ENCODE peak calls at places on chromosomes 12 and 14, in ten cellular contexts. One of them, this sample, is unnamed. For H3K4me1, the result is how much of the 10 kb centered on the place peaks cover.

GRCh38 chr12:105671720-105672119 is 341.2 kb downstream of the C12orf75 start:
- DNase-seq in Panc1: no peak
- DNase-seq in A549: no peak
- DNase-seq in upper lobe of right lung: no peak
- DNase-seq in IMR-90: peak
- DNase-seq in right atrium auricular region: no peak
- DNase-seq in astrocyte: peak
- DNase-seq in thyroid gland: no peak
- DNase-seq in Caco-2: no peak
- DNase-seq in ovary: no peak
- DNase-seq in this sample: no peak

GRCh38 chr14:70934084-70934483 is 26.8 kb downstream of the PCNX1 start:
- DNase-seq in Panc1: no peak
- DNase-seq in A549: no peak
- DNase-seq in upper lobe of right lung: no peak
- DNase-seq in IMR-90: peak
- DNase-seq in right atrium auricular region: no peak
- DNase-seq in astrocyte: no peak
- DNase-seq in thyroid gland: no peak
- DNase-seq in Caco-2: no peak
- DNase-seq in ovary: no peak
- DNase-seq in this sample: no peak

GRCh38 chr14:100606687-100607610 is 19.7 kb upstream of the BEGAIN start:
- DNase-seq in Panc1: no peak
- DNase-seq in A549: no peak
- DNase-seq in upper lobe of right lung: peak
- DNase-seq in IMR-90: no peak
- DNase-seq in right atrium auricular region: no peak
- DNase-seq in astrocyte: no peak
- DNase-seq in thyroid gland: no peak
- DNase-seq in Caco-2: no peak
- DNase-seq in ovary: peak
- DNase-seq in this sample: no peak

GRCh38 chr12:49369723-49370145 is 2.5 kb downstream of the SPATS2 start:
- DNase-seq in Panc1: no peak
- DNase-seq in A549: peak
- DNase-seq in upper lobe of right lung: no peak
- DNase-seq in IMR-90: peak
- DNase-seq in right atrium auricular region: no peak
- DNase-seq in astrocyte: peak
- DNase-seq in thyroid gland: peak
- DNase-seq in Caco-2: peak
- DNase-seq in ovary: peak
- DNase-seq in this sample: peak

GRCh38 chr14:43041976-43042375 is 1435.3 kb downstream of the LRFN5 start:
- DNase-seq in Panc1: no peak
- DNase-seq in A549: no peak
- DNase-seq in upper lobe of right lung: no peak
- DNase-seq in IMR-90: no peak
- DNase-seq in right atrium auricular region: no peak
- DNase-seq in astrocyte: no peak
- DNase-seq in thyroid gland: no peak
- DNase-seq in Caco-2: no peak
- DNase-seq in ovary: no peak
- DNase-seq in this sample: no peak

GRCh38 chr12:113075137-113075683 is 18.7 kb downstream of the DTX1 start:
- DNase-seq in Panc1: no peak
- DNase-seq in A549: no peak
- DNase-seq in upper lobe of right lung: no peak
- DNase-seq in IMR-90: no peak
- DNase-seq in right atrium auricular region: no peak
- DNase-seq in astrocyte: no peak
- DNase-seq in thyroid gland: peak
- DNase-seq in Caco-2: no peak
- DNase-seq in ovary: no peak
- DNase-seq in this sample: peak

GRCh38 chr14:76096257-76096656 is 55.5 kb upstream of the GPATCH2L start:
- DNase-seq in Panc1: no peak
- DNase-seq in A549: no peak
- DNase-seq in upper lobe of right lung: no peak
- DNase-seq in IMR-90: no peak
- DNase-seq in right atrium auricular region: no peak
- DNase-seq in astrocyte: no peak
- DNase-seq in thyroid gland: no peak
- DNase-seq in Caco-2: no peak
- DNase-seq in ovary: no peak
- DNase-seq in this sample: no peak

GRCh38 chr12:67709367-67709954 is 60.9 kb downstream of the DYRK2 start:
- DNase-seq in Panc1: no peak
- DNase-seq in A549: no peak
- DNase-seq in upper lobe of right lung: no peak
- DNase-seq in IMR-90: no peak
- DNase-seq in right atrium auricular region: no peak
- DNase-seq in astrocyte: no peak
- DNase-seq in thyroid gland: no peak
- DNase-seq in Caco-2: no peak
- DNase-seq in ovary: no peak
- DNase-seq in this sample: no peak

GRCh38 chr12:78864483-78865296 is at the start of gene SYT1:
- DNase-seq in Panc1: no peak
- DNase-seq in A549: peak
- DNase-seq in upper lobe of right lung: peak
- DNase-seq in IMR-90: peak
- DNase-seq in right atrium auricular region: no peak
- DNase-seq in astrocyte: peak
- DNase-seq in thyroid gland: peak
- DNase-seq in Caco-2: peak
- DNase-seq in ovary: peak
- DNase-seq in this sample: peak

GRCh38 chr14:69755784-69756183 is 11.2 kb upstream of the SRSF5 start:
- DNase-seq in Panc1: no peak
- DNase-seq in A549: no peak
- DNase-seq in upper lobe of right lung: no peak
- DNase-seq in IMR-90: no peak
- DNase-seq in right atrium auricular region: no peak
- DNase-seq in astrocyte: no peak
- DNase-seq in thyroid gland: no peak
- DNase-seq in Caco-2: peak
- DNase-seq in ovary: no peak
- DNase-seq in this sample: peak

GRCh38 chr14:59305836-59306555 is 117.5 kb downstream of the DAAM1 start:
- DNase-seq in Panc1: no peak
- DNase-seq in A549: no peak
- DNase-seq in upper lobe of right lung: no peak
- DNase-seq in IMR-90: peak
- DNase-seq in right atrium auricular region: no peak
- DNase-seq in astrocyte: peak
- DNase-seq in thyroid gland: no peak
- DNase-seq in Caco-2: peak
- DNase-seq in ovary: no peak
- DNase-seq in this sample: no peak

GRCh38 chr12:119075918-119076317 is 94.6 kb downstream of the SRRM4 start:
- DNase-seq in Panc1: no peak
- DNase-seq in A549: no peak
- DNase-seq in upper lobe of right lung: no peak
- DNase-seq in IMR-90: no peak
- DNase-seq in right atrium auricular region: no peak
- DNase-seq in astrocyte: no peak
- DNase-seq in thyroid gland: no peak
- DNase-seq in Caco-2: no peak
- DNase-seq in ovary: no peak
- DNase-seq in this sample: no peak

GRCh38 chr14:56514663-56515371 is 64.8 kb upstream of the TMEM260 start:
- DNase-seq in Panc1: no peak
- DNase-seq in A549: no peak
- DNase-seq in upper lobe of right lung: no peak
- DNase-seq in IMR-90: peak
- DNase-seq in right atrium auricular region: no peak
- DNase-seq in astrocyte: peak
- DNase-seq in thyroid gland: no peak
- DNase-seq in Caco-2: no peak
- DNase-seq in ovary: no peak
- DNase-seq in this sample: no peak

DNA sequence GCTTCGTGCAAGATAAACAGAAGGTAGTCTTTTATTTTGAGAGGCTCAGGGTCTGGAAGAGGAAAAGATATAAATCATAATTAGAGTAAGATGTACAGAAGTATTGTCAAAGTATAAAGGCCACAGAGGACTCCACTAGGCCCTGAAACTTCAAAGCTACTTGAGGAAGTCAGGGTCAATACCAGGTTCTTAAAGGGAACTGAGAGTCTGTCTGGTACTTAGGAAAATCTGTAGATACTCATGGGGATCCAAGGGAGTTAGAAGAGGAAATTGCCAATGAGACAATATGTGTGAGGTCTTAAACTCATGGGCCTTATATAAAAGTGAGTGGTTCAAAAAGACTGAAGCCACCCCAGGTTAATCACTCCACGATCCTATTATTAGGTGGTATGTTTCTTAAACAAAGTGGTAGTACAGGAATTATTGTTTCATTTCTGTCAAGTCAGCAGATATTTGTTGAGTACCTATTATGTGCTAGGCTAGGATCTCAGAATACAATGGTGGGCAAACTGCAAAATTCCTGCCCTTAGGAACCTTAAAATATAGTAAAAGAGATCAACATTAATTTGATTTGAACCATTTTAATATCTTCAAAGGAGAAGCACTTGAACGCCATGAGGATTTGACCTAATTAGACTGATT is 314.6 kb downstream of the ADAMTS20 start:
- DNase-seq in Panc1: no peak
- DNase-seq in A549: no peak
- DNase-seq in upper lobe of right lung: no peak
- DNase-seq in IMR-90: no peak
- DNase-seq in right atrium auricular region: no peak
- DNase-seq in astrocyte: no peak
- DNase-seq in thyroid gland: no peak
- DNase-seq in Caco-2: no peak
- DNase-seq in ovary: no peak
- DNase-seq in this sample: no peak
- H3K4me3 ChIP-seq in Panc1: no peak
- H3K4me3 ChIP-seq in A549: no peak
- H3K4me3 ChIP-seq in upper lobe of right lung: no peak
- H3K4me3 ChIP-seq in IMR-90: no peak
- H3K4me3 ChIP-seq in right atrium auricular region: no peak
- H3K4me3 ChIP-seq in astrocyte: no peak
- H3K4me3 ChIP-seq in thyroid gland: no peak
- H3K4me3 ChIP-seq in Caco-2: no peak
- H3K4me3 ChIP-seq in ovary: no peak
- H3K4me3 ChIP-seq in this sample: no peak

DNA sequence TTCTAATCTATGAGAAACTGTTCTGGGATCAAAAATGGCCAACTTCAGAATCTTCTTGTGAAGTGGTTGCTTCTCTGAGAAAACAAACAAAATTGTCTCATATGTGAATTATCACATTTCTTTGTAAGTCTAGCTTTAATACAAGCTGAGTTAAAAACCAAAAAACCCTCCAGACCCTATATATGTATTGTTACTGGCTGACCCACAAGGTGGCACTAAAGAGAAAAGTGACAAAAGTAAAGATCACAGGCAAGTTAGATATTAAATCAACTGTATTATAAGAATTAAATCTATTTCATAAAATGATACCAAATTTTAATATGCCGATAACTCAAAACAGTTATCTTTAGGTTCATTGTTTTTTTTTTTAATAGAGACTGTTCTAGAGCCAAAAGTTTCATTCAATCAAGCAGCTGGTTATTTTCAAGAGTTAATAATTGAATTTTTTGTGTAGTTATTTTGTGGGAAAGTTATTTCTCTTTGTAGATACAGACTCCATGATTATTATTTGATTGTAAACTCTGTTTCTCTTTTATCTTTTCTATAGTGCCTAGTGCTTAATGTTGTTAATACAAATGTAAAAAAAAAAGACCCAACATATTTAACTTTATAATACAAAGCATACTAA is 7.5 kb upstream of the TRHDE start:
- DNase-seq in Panc1: no peak
- DNase-seq in A549: no peak
- DNase-seq in upper lobe of right lung: no peak
- DNase-seq in IMR-90: peak
- DNase-seq in right atrium auricular region: no peak
- DNase-seq in astrocyte: no peak
- DNase-seq in thyroid gland: no peak
- DNase-seq in Caco-2: peak
- DNase-seq in ovary: no peak
- DNase-seq in this sample: no peak
- TF ChIP-seq CTCF in Panc1: peak
- TF ChIP-seq CTCF in A549: peak
- TF ChIP-seq CTCF in upper lobe of right lung: peak
- TF ChIP-seq CTCF in IMR-90: peak
- TF ChIP-seq CTCF in right atrium auricular region: no peak
- TF ChIP-seq CTCF in astrocyte: peak
- TF ChIP-seq CTCF in thyroid gland: no peak
- TF ChIP-seq CTCF in Caco-2: peak
- TF ChIP-seq CTCF in ovary: no peak
- TF ChIP-seq CTCF in this sample: peak

DNA sequence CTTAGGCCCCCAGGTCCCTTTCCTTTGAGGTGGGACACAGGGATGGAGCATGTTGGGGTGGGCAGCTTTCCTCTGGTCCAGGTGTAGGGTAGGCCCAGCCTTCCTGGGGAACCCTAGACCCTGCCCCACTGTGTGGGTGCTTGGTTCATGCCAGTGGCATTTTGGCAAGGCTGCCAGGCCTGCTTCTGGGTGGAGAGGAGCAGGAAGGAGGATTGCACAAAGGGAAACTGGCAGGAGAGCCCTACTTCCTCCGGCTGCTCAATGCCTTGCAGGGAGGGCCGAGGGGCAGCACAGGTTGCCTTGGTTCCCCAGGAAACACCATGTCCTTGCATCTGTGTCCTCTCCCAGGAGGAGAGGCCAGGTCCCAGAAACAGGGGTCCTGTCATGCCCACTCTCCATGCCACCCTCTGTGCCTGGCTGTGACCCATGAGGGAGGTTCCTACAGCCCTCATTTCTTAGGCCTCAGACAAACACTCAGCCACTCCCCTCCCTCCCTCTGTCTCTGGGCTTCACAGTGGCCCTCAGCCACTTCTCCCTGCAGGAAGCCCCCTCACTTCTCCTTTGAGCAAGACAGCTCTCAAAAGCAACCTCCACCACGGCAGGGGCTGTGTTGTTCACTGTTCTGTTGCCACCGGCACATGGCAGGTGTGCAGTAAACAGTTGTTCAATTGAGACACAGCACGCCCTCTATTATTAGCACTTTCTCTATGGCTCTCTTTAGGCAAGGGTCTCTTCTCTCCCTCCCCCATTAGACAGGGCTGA is 6.8 kb upstream of the KRT80 start:
- DNase-seq in Panc1: no peak
- DNase-seq in A549: no peak
- DNase-seq in upper lobe of right lung: peak
- DNase-seq in IMR-90: no peak
- DNase-seq in right atrium auricular region: no peak
- DNase-seq in astrocyte: no peak
- DNase-seq in thyroid gland: peak
- DNase-seq in Caco-2: no peak
- DNase-seq in ovary: no peak
- DNase-seq in this sample: no peak
- H3K4me1 ChIP-seq in Panc1: half or more
- H3K4me1 ChIP-seq in A549: half or more
- H3K4me1 ChIP-seq in upper lobe of right lung: under half
- H3K4me1 ChIP-seq in IMR-90: under half
- H3K4me1 ChIP-seq in right atrium auricular region: half or more
- H3K4me1 ChIP-seq in astrocyte: under half
- H3K4me1 ChIP-seq in thyroid gland: under half
- H3K4me1 ChIP-seq in Caco-2: under half
- H3K4me1 ChIP-seq in ovary: under half
- H3K4me1 ChIP-seq in this sample: under half

GRCh38 chr12:42504049-42504448 is 85.5 kb downstream of the PRICKLE1 start:
- DNase-seq in Panc1: no peak
- DNase-seq in A549: no peak
- DNase-seq in upper lobe of right lung: no peak
- DNase-seq in IMR-90: peak
- DNase-seq in right atrium auricular region: no peak
- DNase-seq in astrocyte: peak
- DNase-seq in thyroid gland: peak
- DNase-seq in Caco-2: no peak
- DNase-seq in ovary: no peak
- DNase-seq in this sample: no peak
- H3K4me3 ChIP-seq in Panc1: no peak
- H3K4me3 ChIP-seq in A549: no peak
- H3K4me3 ChIP-seq in upper lobe of right lung: no peak
- H3K4me3 ChIP-seq in IMR-90: no peak
- H3K4me3 ChIP-seq in right atrium auricular region: no peak
- H3K4me3 ChIP-seq in astrocyte: no peak
- H3K4me3 ChIP-seq in thyroid gland: no peak
- H3K4me3 ChIP-seq in Caco-2: no peak
- H3K4me3 ChIP-seq in ovary: no peak
- H3K4me3 ChIP-seq in this sample: no peak